ENCODE peak calls at places on chromosomes 2 and 18, in six cellular contexts. I, W, Q, Z, V and E are unnamed samples. For H3K79me2, the result is how much of the 10 kb centered on the place peaks cover.

GRCh38 chr18:3456686-3457069 is 6.7 kb downstream of the TGIF1 start:
- DNase-seq in I (no peak), W (no peak), Q (no peak), Z (no peak), V (no peak), E (no peak)

GRCh38 chr2:71948781-71949536 is 198.7 kb downstream of the CYP26B1 start:
- DNase-seq in I (peak), W (no peak), Q (no peak), Z (peak), V (peak), E (peak)

GRCh38 chr18:57029761-57030160 is 117.1 kb upstream of the BOD1L2 start:
- DNase-seq in I (no peak), W (no peak), Q (no peak), Z (no peak), V (no peak), E (no peak)

GRCh38 chr2:101348851-101349250 is 38.5 kb downstream of the CREG2 start:
- DNase-seq in I (no peak), W (no peak), Q (no peak), Z (no peak), V (no peak), E (no peak)

GRCh38 chr18:78906066-78906465 is 73.6 kb upstream of the SALL3 start:
- DNase-seq in I (no peak), W (no peak), Q (no peak), Z (no peak), V (no peak), E (no peak)

GRCh38 chr2:233424028-233424951 is 70.0 kb downstream of the DGKD start:
- DNase-seq in I (no peak), W (no peak), Q (no peak), Z (no peak), V (no peak), E (no peak)

GRCh38 chr2:14756981-14757657 is 124.6 kb downstream of the LRATD1 start:
- DNase-seq in I (peak), W (no peak), Q (no peak), Z (peak), V (no peak), E (peak)

GRCh38 chr2:236209996-236210395 is 41.8 kb upstream of the GBX2 start:
- DNase-seq in I (no peak), W (no peak), Q (no peak), Z (no peak), V (no peak), E (no peak)

GRCh38 chr18:26479065-26479685 is 69.2 kb downstream of the KCTD1 start:
- DNase-seq in I (no peak), W (no peak), Q (no peak), Z (no peak), V (no peak), E (no peak)

GRCh38 chr18:72544092-72544886 is at the start of gene CBLN2:
- DNase-seq in I (peak), W (peak), Q (peak), Z (peak), V (peak), E (peak)

GRCh38 chr18:9068346-9068745 is 34.2 kb upstream of the NDUFV2 start:
- DNase-seq in I (no peak), W (no peak), Q (no peak), Z (no peak), V (no peak), E (no peak)

GRCh38 chr2:33238111-33238510 is 238.3 kb upstream of the RASGRP3 start:
- DNase-seq in I (peak), W (no peak), Q (peak), Z (peak), V (no peak), E (peak)

GRCh38 chr2:236867441-236868260 is 218.0 kb upstream of the COPS8 start:
- DNase-seq in I (no peak), W (no peak), Q (no peak), Z (peak), V (no peak), E (peak)

GRCh38 chr2:32884346-32884745 is 62.4 kb upstream of the LTBP1 start:
- DNase-seq in I (peak), W (no peak), Q (no peak), Z (peak), V (no peak), E (peak)

GRCh38 chr18:56298935-56299334 is 339.5 kb downstream of the TXNL1 start:
- DNase-seq in I (peak), W (no peak), Q (peak), Z (peak), V (peak), E (peak)

GRCh38 chr2:99944019-99944418 is 198.4 kb downstream of the AFF3 start:
- DNase-seq in I (no peak), W (no peak), Q (no peak), Z (no peak), V (no peak), E (no peak)

GRCh38 chr2:18860179-18860578 is 270.8 kb upstream of the NT5C1B start:
- DNase-seq in I (no peak), W (no peak), Q (no peak), Z (no peak), V (no peak), E (no peak)

GRCh38 chr2:219457784-219458369 is 23.2 kb downstream of the SPEG start:
- DNase-seq in I (peak), W (no peak), Q (no peak), Z (no peak), V (peak), E (no peak)

GRCh38 chr18:55485666-55486065 is 102.3 kb downstream of the TCF4 start:
- DNase-seq in I (peak), W (no peak), Q (no peak), Z (peak), V (no peak), E (peak)

GRCh38 chr2:217370391-217370790 is 510.5 kb upstream of the TNP1 start:
- DNase-seq in I (peak), W (no peak), Q (no peak), Z (peak), V (peak), E (peak)

GRCh38 chr18:23540867-23541266 is 37.6 kb downstream of the RMC1 start:
- DNase-seq in I (no peak), W (no peak), Q (no peak), Z (peak), V (peak), E (peak)

GRCh38 chr2:123961576-123961975 is 63.5 kb upstream of the CNTNAP5 start:
- DNase-seq in I (no peak), W (no peak), Q (no peak), Z (no peak), V (no peak), E (no peak)

GRCh38 chr2:108958002-108958401 is 31.0 kb downstream of the EDAR start:
- DNase-seq in I (no peak), W (no peak), Q (no peak), Z (no peak), V (no peak), E (no peak)

GRCh38 chr2:129728251-129728972 is 251.1 kb upstream of the RAB6C start:
- DNase-seq in I (no peak), W (no peak), Q (no peak), Z (no peak), V (no peak), E (no peak)

GRCh38 chr2:170208967-170209366 is 31.0 kb downstream of the MYO3B start:
- DNase-seq in I (no peak), W (no peak), Q (no peak), Z (no peak), V (no peak), E (no peak)

GRCh38 chr2:231720971-231721640 is 12.8 kb downstream of the PTMA start:
- DNase-seq in I (peak), W (no peak), Q (no peak), Z (no peak), V (no peak), E (no peak)

GRCh38 chr2:235695602-235695895 is 201.7 kb downstream of the AGAP1 start:
- DNase-seq in I (no peak), W (no peak), Q (no peak), Z (no peak), V (no peak), E (no peak)

GRCh38 chr2:53334610-53335009 is 433.0 kb upstream of the CHAC2 start:
- DNase-seq in I (no peak), W (no peak), Q (no peak), Z (no peak), V (no peak), E (no peak)

GRCh38 chr2:20348542-20348941 is 2.1 kb downstream of the PUM2 start:
- DNase-seq in I (no peak), W (no peak), Q (no peak), Z (no peak), V (peak), E (no peak)

GRCh38 chr2:20350753-20351554 is at the start of gene PUM2:
- DNase-seq in I (peak), W (peak), Q (peak), Z (peak), V (peak), E (peak)

GRCh38 chr2:20350105-20350712 is 435 bp downstream of the PUM2 start:
- DNase-seq in I (no peak), W (peak), Q (peak), Z (peak), V (peak), E (no peak)

GRCh38 chr2:20351555-20352229 is 1.0 kb upstream of the PUM2 start:
- DNase-seq in I (no peak), W (no peak), Q (no peak), Z (no peak), V (no peak), E (no peak)

DNA sequence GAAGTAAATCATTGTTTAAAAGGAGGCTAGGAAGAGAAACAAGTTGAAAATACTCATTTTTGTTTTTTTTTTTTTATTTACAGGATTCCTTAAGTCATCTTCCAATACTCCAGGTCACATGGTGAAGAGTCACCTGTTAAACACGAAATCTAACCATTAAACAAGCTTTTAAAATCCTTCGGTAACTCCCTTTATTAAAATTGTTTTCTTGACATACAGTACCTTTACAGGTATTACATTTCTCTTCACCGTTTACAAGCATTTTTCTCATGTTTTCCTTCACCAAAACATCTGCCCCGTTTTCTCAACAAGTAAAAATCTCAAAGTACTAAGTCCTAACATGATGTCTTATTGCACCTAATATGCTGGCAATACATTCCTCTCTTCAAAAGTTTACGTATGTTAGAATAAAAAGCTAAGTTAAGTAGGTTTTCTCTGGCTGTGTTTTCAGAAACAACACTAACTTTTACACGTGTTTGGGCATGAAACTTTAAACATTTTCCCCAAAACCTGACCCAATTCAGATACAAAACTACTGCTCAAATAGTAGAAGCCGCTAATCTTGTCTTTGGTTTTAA is 1.1 kb downstream of the PUM2 start:
- DNase-seq in I (peak), W (no peak), Q (peak), Z (no peak), V (peak), E (no peak)
- H3K79me2 ChIP-seq in I (half or more), W (half or more), Q (half or more), Z (half or more), V (half or more), E (half or more)

GRCh38 chr2:47562548-47562947 is 159.6 kb downstream of the MSH2 start:
- DNase-seq in I (no peak), W (no peak), Q (no peak), Z (no peak), V (no peak), E (no peak)
- H3K79me2 ChIP-seq in I (under half), W (under half), Q (under half), Z (under half), V (under half), E (under half)

DNA sequence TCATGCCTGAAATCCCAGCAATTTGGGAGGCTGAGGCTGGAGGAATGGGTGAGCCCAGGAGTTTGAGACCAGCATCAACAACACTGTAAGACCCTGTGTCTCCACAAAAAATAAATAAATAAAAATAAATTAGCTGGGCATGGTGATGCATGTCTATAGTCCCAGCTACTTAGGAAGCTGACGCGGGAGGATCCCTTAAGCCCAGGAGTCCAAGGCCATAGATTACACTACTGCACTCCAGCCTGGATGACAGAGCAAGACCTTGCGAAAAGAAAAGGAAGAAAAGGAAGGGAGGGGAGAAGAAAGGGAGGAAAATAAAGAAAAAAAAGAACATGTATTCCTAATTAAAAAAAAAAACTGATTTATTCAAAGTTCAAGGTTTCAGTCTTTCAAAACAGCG is 78.2 kb downstream of the TRIP12 start:
- DNase-seq in I (no peak), W (no peak), Q (no peak), Z (no peak), V (no peak), E (no peak)
- H3K79me2 ChIP-seq in I (half or more), W (half or more), Q (half or more), Z (under half), V (under half), E (half or more)

GRCh38 chr2:156986339-156986988 is 271.0 kb upstream of the GALNT5 start:
- DNase-seq in I (no peak), W (no peak), Q (no peak), Z (no peak), V (peak), E (no peak)
- H3K79me2 ChIP-seq in I (under half), W (under half), Q (under half), Z (under half), V (under half), E (under half)

GRCh38 chr2:158504088-158504487 is 47.3 kb downstream of the PKP4 start:
- DNase-seq in I (no peak), W (no peak), Q (no peak), Z (no peak), V (no peak), E (no peak)
- H3K79me2 ChIP-seq in I (half or more), W (under half), Q (under half), Z (under half), V (half or more), E (half or more)

GRCh38 chr2:200329798-200330197 is 23.3 kb downstream of the SPATS2L start:
- DNase-seq in I (peak), W (no peak), Q (no peak), Z (no peak), V (peak), E (no peak)

GRCh38 chr2:200335657-200336056 is 29.2 kb downstream of the SPATS2L start:
- DNase-seq in I (no peak), W (no peak), Q (no peak), Z (peak), V (no peak), E (no peak)

GRCh38 chr2:200329384-200329783 is 22.9 kb downstream of the SPATS2L start:
- DNase-seq in I (no peak), W (no peak), Q (no peak), Z (no peak), V (no peak), E (no peak)

GRCh38 chr2:200330351-200331120 is 24.0 kb downstream of the SPATS2L start:
- DNase-seq in I (no peak), W (no peak), Q (no peak), Z (no peak), V (no peak), E (no peak)
- H3K79me2 ChIP-seq in I (half or more), W (half or more), Q (under half), Z (half or more), V (under half), E (half or more)